ENCODE peak calls at places on chromosomes 12 and 14, in six cellular contexts. Q is A549, P is HepG2, K is NB4, Y is K562, T is GM12878. D is an unnamed sample.

GRCh38 chr12:52672321-52672933 is 7.8 kb downstream of the KRT1 start:
- DNase-seq in Q (peak), P (peak), K (no peak), Y (no peak), T (no peak), D (no peak)

GRCh38 chr14:84254205-84254788 is 1275.6 kb upstream of the FLRT2 start:
- DNase-seq in Q (no peak), P (no peak), K (no peak), Y (no peak), T (no peak), D (peak)

GRCh38 chr12:27682534-27682933 is 13.7 kb upstream of the REP15 start:
- DNase-seq in Q (no peak), P (no peak), K (no peak), Y (no peak), T (no peak), D (no peak)

GRCh38 chr14:93566065-93566693 is 135.4 kb downstream of the UNC79 start:
- DNase-seq in Q (no peak), P (no peak), K (no peak), Y (no peak), T (no peak), D (no peak)

GRCh38 chr14:51302319-51303030 is 62.4 kb downstream of the TMX1 start:
- DNase-seq in Q (no peak), P (no peak), K (no peak), Y (no peak), T (no peak), D (no peak)

GRCh38 chr14:74571901-74572828 is 39.9 kb downstream of the LTBP2 start:
- DNase-seq in Q (peak), P (peak), K (peak), Y (no peak), T (no peak), D (peak)

GRCh38 chr12:47942327-47943230 is 20.8 kb upstream of the TMEM106C start:
- DNase-seq in Q (no peak), P (peak), K (peak), Y (peak), T (no peak), D (no peak)

GRCh38 chr12:65414526-65414925 is 136.0 kb downstream of the MSRB3 start:
- DNase-seq in Q (no peak), P (no peak), K (no peak), Y (no peak), T (no peak), D (no peak)

GRCh38 chr12:72271741-72272661 is at the start of gene TRHDE:
- DNase-seq in Q (peak), P (no peak), K (no peak), Y (no peak), T (no peak), D (peak)

GRCh38 chr12:94874986-94875312 is 128.5 kb downstream of the NDUFA12 start:
- DNase-seq in Q (no peak), P (no peak), K (no peak), Y (no peak), T (no peak), D (no peak)
- TF ChIP-seq MYC in Q (no peak), P (no peak), K (no peak), Y (no peak), T (no peak), D (no peak)

DNA sequence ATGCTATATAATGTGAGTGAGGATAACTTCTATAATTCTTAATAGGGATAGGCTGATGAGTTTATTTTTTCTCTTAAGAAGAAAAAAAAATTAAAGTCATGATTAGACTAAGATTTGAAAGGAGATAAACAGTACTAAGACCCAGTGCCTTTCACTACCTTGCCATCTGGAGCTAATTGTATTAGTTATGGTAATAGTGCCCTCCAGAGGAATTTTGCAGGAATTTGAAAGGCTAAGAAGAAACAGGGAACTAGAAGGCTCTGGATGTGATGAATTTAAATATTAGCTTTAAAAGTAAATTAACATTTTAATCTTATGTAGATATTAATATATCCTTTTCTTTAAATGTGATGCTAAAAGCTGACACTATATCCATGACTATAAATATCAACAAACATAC is 36.6 kb upstream of the PIK3C2G start:
- DNase-seq in Q (peak), P (peak), K (peak), Y (no peak), T (no peak), D (no peak)
- TF ChIP-seq MYC in Q (no peak), P (no peak), K (no peak), Y (no peak), T (no peak), D (no peak)

DNA sequence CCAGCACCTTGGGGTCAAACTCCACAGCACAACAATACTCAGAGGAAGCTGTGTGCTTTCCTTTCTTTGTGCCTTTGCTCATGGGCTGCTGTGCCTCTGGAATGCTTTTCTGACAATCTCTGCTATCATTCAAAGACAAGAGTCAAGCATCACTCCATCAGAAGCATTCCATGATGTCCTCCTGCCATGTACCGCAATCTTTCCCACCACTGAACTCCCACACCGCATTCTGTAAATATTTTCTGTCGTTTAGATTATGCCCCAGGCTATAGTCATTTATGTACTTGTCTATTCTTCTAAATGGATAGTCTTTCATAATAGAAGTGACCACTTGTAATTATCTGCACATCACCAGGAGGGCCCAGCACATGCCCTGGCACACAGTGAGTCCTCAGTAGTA is 327.8 kb downstream of the PDZRN4 start:
- DNase-seq in Q (no peak), P (no peak), K (no peak), Y (no peak), T (no peak), D (no peak)
- TF ChIP-seq MYC in Q (no peak), P (no peak), K (no peak), Y (no peak), T (no peak), D (no peak)

GRCh38 chr14:22551597-22551982 is 37.4 kb downstream of the DAD1 start:
- DNase-seq in Q (no peak), P (no peak), K (peak), Y (no peak), T (no peak), D (no peak)
- TF ChIP-seq MYC in Q (no peak), P (no peak), K (no peak), Y (no peak), T (no peak), D (no peak)

DNA sequence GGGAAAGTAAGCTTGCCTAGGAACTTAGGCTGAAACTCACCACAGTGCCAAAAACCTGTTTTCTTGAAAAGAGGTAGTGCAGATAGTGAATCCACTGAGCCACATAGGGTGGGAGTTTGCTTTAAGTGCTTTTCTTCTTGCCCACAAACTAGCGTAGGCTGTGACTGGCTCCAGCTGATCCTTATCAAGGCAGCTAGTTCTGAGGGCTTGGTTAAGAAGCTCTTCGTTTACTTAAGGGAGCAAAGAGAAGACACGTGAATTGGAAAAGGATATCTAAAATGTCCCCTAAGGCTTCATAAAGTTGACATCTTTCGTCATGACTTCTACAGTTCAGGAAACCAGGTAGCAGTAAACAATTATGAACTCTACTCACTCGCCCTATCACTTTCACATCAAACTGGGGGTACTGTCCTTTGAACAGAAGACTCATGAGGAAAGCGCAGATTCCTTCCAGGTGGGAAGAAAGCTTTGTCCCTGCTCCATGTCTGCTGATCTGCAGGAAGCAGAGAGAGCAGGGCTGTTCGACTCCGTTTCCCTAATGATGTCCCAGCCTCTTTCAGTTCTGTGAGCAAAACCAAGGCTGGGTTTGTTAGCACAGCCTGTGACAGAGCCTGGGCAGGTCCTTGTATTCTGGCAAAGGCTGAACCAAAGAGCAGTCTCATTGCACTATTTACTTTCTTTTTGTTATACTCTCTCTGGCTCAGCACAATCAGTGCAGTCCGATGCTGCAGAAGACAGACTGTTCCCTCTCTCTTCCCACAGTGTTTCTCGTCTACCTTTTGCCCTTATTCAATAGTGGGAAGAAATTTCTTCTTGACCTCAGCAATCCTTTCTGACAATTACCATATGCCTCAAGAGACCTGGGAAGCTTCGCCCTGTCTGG is 93.5 kb upstream of the ETV6 start:
- DNase-seq in Q (no peak), P (no peak), K (peak), Y (peak), T (no peak), D (no peak)
- TF ChIP-seq MYC in Q (no peak), P (no peak), K (no peak), Y (no peak), T (no peak), D (no peak)